ENCODE peak calls at places on chromosomes 11 and 22, in seven cellular contexts. One of them, this sample, is unnamed.

GRCh38 chr11:27024865-27025264 is 15.8 kb upstream of the BBOX1 start:
- DNase-seq in adrenal gland: no peak
- DNase-seq in dorsolateral prefrontal cortex: no peak
- DNase-seq in activated gamma-delta T cell treated with Interleukin-2 at 50 U/mL for 16 hours: no peak
- DNase-seq in thoracic aorta: no peak
- DNase-seq in hepatocyte: no peak
- DNase-seq in frontal cortex: no peak
- DNase-seq in this sample: no peak

GRCh38 chr22:30668306-30668655 is 606 bp upstream of the DUSP18 start:
- DNase-seq in thoracic aorta: no peak
- DNase-seq in adrenal gland: no peak
- DNase-seq in hepatocyte: no peak
- DNase-seq in frontal cortex: no peak
- DNase-seq in activated gamma-delta T cell treated with Interleukin-2 at 50 U/mL for 16 hours: no peak
- DNase-seq in dorsolateral prefrontal cortex: no peak
- DNase-seq in this sample: no peak

GRCh38 chr22:39658367-39658766 is 87.8 kb downstream of the CACNA1I start:
- DNase-seq in adrenal gland: no peak
- DNase-seq in frontal cortex: no peak
- DNase-seq in hepatocyte: no peak
- DNase-seq in dorsolateral prefrontal cortex: no peak
- DNase-seq in thoracic aorta: no peak
- DNase-seq in activated gamma-delta T cell treated with Interleukin-2 at 50 U/mL for 16 hours: no peak
- DNase-seq in this sample: no peak

GRCh38 chr11:69665669-69666068 is 9.5 kb downstream of the LTO1 start:
- DNase-seq in hepatocyte: no peak
- DNase-seq in adrenal gland: no peak
- DNase-seq in thoracic aorta: no peak
- DNase-seq in activated gamma-delta T cell treated with Interleukin-2 at 50 U/mL for 16 hours: no peak
- DNase-seq in dorsolateral prefrontal cortex: no peak
- DNase-seq in frontal cortex: no peak
- DNase-seq in this sample: no peak

GRCh38 chr11:17352925-17353227 is 1.3 kb downstream of the NCR3LG1 start:
- DNase-seq in hepatocyte: peak
- DNase-seq in dorsolateral prefrontal cortex: peak
- DNase-seq in adrenal gland: peak
- DNase-seq in thoracic aorta: no peak
- DNase-seq in activated gamma-delta T cell treated with Interleukin-2 at 50 U/mL for 16 hours: peak
- DNase-seq in frontal cortex: peak
- DNase-seq in this sample: no peak

GRCh38 chr11:35662649-35663407 is at the start of gene TRIM44:
- DNase-seq in activated gamma-delta T cell treated with Interleukin-2 at 50 U/mL for 16 hours: peak
- DNase-seq in thoracic aorta: peak
- DNase-seq in dorsolateral prefrontal cortex: peak
- DNase-seq in frontal cortex: peak
- DNase-seq in hepatocyte: peak
- DNase-seq in adrenal gland: peak
- DNase-seq in this sample: peak

GRCh38 chr22:37710675-37711074 is 13.8 kb downstream of the TRIOBP start:
- DNase-seq in activated gamma-delta T cell treated with Interleukin-2 at 50 U/mL for 16 hours: no peak
- DNase-seq in hepatocyte: no peak
- DNase-seq in frontal cortex: no peak
- DNase-seq in adrenal gland: no peak
- DNase-seq in thoracic aorta: no peak
- DNase-seq in dorsolateral prefrontal cortex: no peak
- DNase-seq in this sample: no peak

GRCh38 chr11:57597971-57598830 is 716 bp downstream of the SERPING1 start:
- DNase-seq in frontal cortex: peak
- DNase-seq in thoracic aorta: peak
- DNase-seq in adrenal gland: peak
- DNase-seq in hepatocyte: peak
- DNase-seq in activated gamma-delta T cell treated with Interleukin-2 at 50 U/mL for 16 hours: no peak
- DNase-seq in dorsolateral prefrontal cortex: peak
- DNase-seq in this sample: no peak

GRCh38 chr22:20244744-20245576 is 23.2 kb downstream of the RTN4R start:
- DNase-seq in adrenal gland: no peak
- DNase-seq in dorsolateral prefrontal cortex: no peak
- DNase-seq in hepatocyte: no peak
- DNase-seq in frontal cortex: no peak
- DNase-seq in thoracic aorta: no peak
- DNase-seq in activated gamma-delta T cell treated with Interleukin-2 at 50 U/mL for 16 hours: peak
- DNase-seq in this sample: no peak

GRCh38 chr11:72217856-72218745 is 1.5 kb downstream of the FOLR2 start:
- DNase-seq in thoracic aorta: no peak
- DNase-seq in dorsolateral prefrontal cortex: no peak
- DNase-seq in frontal cortex: no peak
- DNase-seq in hepatocyte: no peak
- DNase-seq in adrenal gland: no peak
- DNase-seq in activated gamma-delta T cell treated with Interleukin-2 at 50 U/mL for 16 hours: no peak
- DNase-seq in this sample: no peak

GRCh38 chr22:25702571-25703167 is 39.3 kb upstream of the MYO18B start:
- DNase-seq in dorsolateral prefrontal cortex: no peak
- DNase-seq in adrenal gland: no peak
- DNase-seq in frontal cortex: no peak
- DNase-seq in activated gamma-delta T cell treated with Interleukin-2 at 50 U/mL for 16 hours: no peak
- DNase-seq in thoracic aorta: no peak
- DNase-seq in hepatocyte: no peak
- DNase-seq in this sample: peak

GRCh38 chr11:30786392-30787120 is 200.4 kb upstream of the MPPED2 start:
- DNase-seq in adrenal gland: no peak
- DNase-seq in frontal cortex: no peak
- DNase-seq in thoracic aorta: no peak
- DNase-seq in activated gamma-delta T cell treated with Interleukin-2 at 50 U/mL for 16 hours: no peak
- DNase-seq in dorsolateral prefrontal cortex: no peak
- DNase-seq in hepatocyte: no peak
- DNase-seq in this sample: no peak

GRCh38 chr22:38244106-38244505 is 28.7 kb downstream of the TMEM184B start:
- DNase-seq in thoracic aorta: no peak
- DNase-seq in adrenal gland: no peak
- DNase-seq in frontal cortex: no peak
- DNase-seq in hepatocyte: no peak
- DNase-seq in activated gamma-delta T cell treated with Interleukin-2 at 50 U/mL for 16 hours: no peak
- DNase-seq in dorsolateral prefrontal cortex: no peak
- DNase-seq in this sample: no peak

GRCh38 chr11:34840736-34841386 is 75.3 kb downstream of the APIP start:
- DNase-seq in hepatocyte: peak
- DNase-seq in activated gamma-delta T cell treated with Interleukin-2 at 50 U/mL for 16 hours: no peak
- DNase-seq in frontal cortex: no peak
- DNase-seq in thoracic aorta: no peak
- DNase-seq in dorsolateral prefrontal cortex: no peak
- DNase-seq in adrenal gland: peak
- DNase-seq in this sample: no peak

This sample was measured in GM12878.